ENCODE peak calls at places on chromosomes 5 and 9, in ten cellular contexts. L, Y, I, D, W, X, J, B, M and R are unnamed samples.

GRCh38 chr5:74870299-74871067 is 4.3 kb upstream of the FAM169A start:
- DNase-seq in I (no peak), L (no peak), W (no peak), B (peak), M (no peak), J (no peak), D (peak), X (no peak), Y (no peak), R (no peak)

GRCh38 chr9:107976767-107977166 is 487.2 kb upstream of the KLF4 start:
- DNase-seq in B (no peak), Y (no peak), I (no peak), J (no peak), W (no peak), L (no peak), X (no peak), M (no peak), D (no peak), R (no peak)

GRCh38 chr5:153513171-153513570 is 22.7 kb downstream of the GRIA1 start:
- DNase-seq in X (no peak), M (no peak), Y (no peak), W (no peak), D (no peak), B (peak), L (no peak), J (no peak), I (no peak), R (no peak)

GRCh38 chr5:158414780-158415179 is 555.8 kb upstream of the CLINT1 start:
- DNase-seq in B (peak), D (no peak), M (no peak), J (no peak), Y (peak), W (no peak), I (no peak), L (no peak), X (no peak), R (no peak)

GRCh38 chr5:142748132-142748531 is 22.0 kb upstream of the ARHGAP26 start:
- DNase-seq in X (no peak), J (no peak), Y (no peak), I (no peak), B (no peak), D (no peak), L (no peak), W (no peak), M (no peak), R (no peak)

GRCh38 chr5:58231041-58231440 is 228.8 kb downstream of the PLK2 start:
- DNase-seq in L (no peak), W (peak), M (no peak), Y (peak), B (no peak), D (no peak), J (no peak), X (no peak), I (no peak), R (no peak)

GRCh38 chr5:137741-138140 is 45.8 kb downstream of the PLEKHG4B start:
- DNase-seq in Y (no peak), D (no peak), J (no peak), X (no peak), B (no peak), L (no peak), W (no peak), M (no peak), I (no peak), R (no peak)

GRCh38 chr5:61055434-61056006 is 106.7 kb downstream of the SMIM15 start:
- DNase-seq in J (peak), D (peak), W (no peak), M (no peak), X (no peak), Y (peak), B (peak), I (no peak), L (no peak), R (no peak)

GRCh38 chr5:116068028-116068632 is 16.7 kb upstream of the COMMD10 start:
- DNase-seq in B (peak), M (no peak), W (no peak), I (no peak), X (no peak), J (peak), D (peak), L (peak), Y (peak), R (no peak)

GRCh38 chr5:59185757-59186385 is 603.0 kb downstream of the RAB3C start:
- DNase-seq in B (no peak), X (no peak), Y (no peak), J (no peak), W (no peak), M (no peak), L (no peak), I (no peak), D (no peak), R (no peak)

GRCh38 chr9:129697111-129697955 is 31.9 kb downstream of the PRRX2 start:
- DNase-seq in M (no peak), I (no peak), L (peak), B (peak), W (peak), J (no peak), X (peak), Y (peak), D (no peak), R (no peak)

GRCh38 chr5:119250946-119251901 is 104.6 kb upstream of the TNFAIP8 start:
- DNase-seq in J (no peak), M (no peak), X (no peak), I (no peak), L (no peak), B (no peak), Y (no peak), W (no peak), D (no peak), R (no peak)

GRCh38 chr5:129718766-129719165 is 29.1 kb upstream of the MINAR2 start:
- DNase-seq in I (no peak), J (no peak), W (no peak), X (no peak), D (no peak), L (no peak), B (no peak), M (no peak), Y (no peak), R (no peak)

GRCh38 chr9:17216011-17216410 is 81.2 kb downstream of the CNTLN start:
- DNase-seq in D (no peak), W (no peak), L (no peak), B (peak), X (no peak), Y (no peak), I (no peak), J (no peak), M (no peak), R (no peak)

GRCh38 chr5:92391-93220 is 638 bp downstream of the PLEKHG4B start:
- DNase-seq in B (no peak), I (no peak), D (no peak), Y (no peak), M (no peak), X (no peak), W (no peak), L (no peak), J (no peak), R (no peak)

GRCh38 chr5:31078931-31079330 is 114.6 kb upstream of the CDH6 start:
- DNase-seq in D (peak), J (no peak), X (no peak), B (no peak), Y (no peak), L (no peak), M (no peak), W (no peak), I (no peak), R (no peak)

GRCh38 chr5:127425868-127426267 is 91.6 kb upstream of the PRRC1 start:
- DNase-seq in W (no peak), L (no peak), X (no peak), D (no peak), J (no peak), B (no peak), M (no peak), I (no peak), Y (no peak), R (no peak)

GRCh38 chr9:16275795-16276624 is 594.5 kb downstream of the BNC2 start:
- DNase-seq in X (no peak), Y (no peak), I (no peak), M (no peak), B (no peak), L (no peak), W (no peak), J (no peak), D (peak), R (no peak)

GRCh38 chr5:167348286-167348926 is 943.0 kb upstream of the WWC1 start:
- DNase-seq in J (no peak), Y (no peak), I (no peak), M (no peak), W (no peak), L (no peak), B (no peak), X (no peak), D (no peak), R (no peak)

GRCh38 chr9:35114921-35115341 is 731 bp downstream of the ATOSB start:
- DNase-seq in J (no peak), I (peak), X (peak), W (peak), M (peak), Y (peak), D (no peak), B (peak), L (peak), R (peak)

GRCh38 chr5:172175263-172175719 is 12.7 kb downstream of the STK10 start:
- DNase-seq in X (no peak), B (peak), W (no peak), Y (no peak), I (peak), M (peak), D (no peak), L (no peak), J (no peak), R (peak)

GRCh38 chr5:10735569-10736255 is 25.3 kb downstream of the DAP start:
- DNase-seq in Y (no peak), J (no peak), B (no peak), D (peak), W (no peak), M (no peak), L (no peak), I (no peak), X (no peak), R (no peak)

GRCh38 chr9:116156621-116157314 is 3.2 kb downstream of the PAPPA start:
- DNase-seq in M (no peak), W (peak), B (peak), Y (peak), I (no peak), J (peak), X (no peak), D (peak), L (peak), R (no peak)

GRCh38 chr5:1516615-1517601 is 6.9 kb downstream of the LPCAT1 start:
- DNase-seq in I (no peak), X (peak), M (peak), Y (peak), J (no peak), B (peak), D (no peak), W (peak), L (peak), R (no peak)

GRCh38 chr5:33472805-33473409 is 32.1 kb downstream of the TARS1 start:
- DNase-seq in L (no peak), J (no peak), I (no peak), W (no peak), M (no peak), D (no peak), X (no peak), B (no peak), Y (no peak), R (no peak)

GRCh38 chr5:5105531-5105930 is 34.6 kb upstream of the ADAMTS16 start:
- DNase-seq in B (no peak), J (no peak), X (no peak), L (no peak), D (no peak), M (no peak), I (no peak), W (no peak), Y (no peak), R (no peak)